ENCODE peak calls at places on chromosomes 2 and 18, in eight cellular contexts. D is tibial artery; N is H54; Z is activated CD4-positive, alpha-beta T cell treated with anti-CD3 and anti-CD28 coated beads for 4 hours; S is pancreas; P is stimulated activated CD4-positive, alpha-beta T cell treated with anti-CD3 and anti-CD28 coated beads, Interleukin-1b, Interleukin-23, amount 100 ng/mL, for 24 hours; I is CD4-positive, alpha-beta memory T cell; C is NCI-H1092 treated with DMSO at 0.1 percent for 48 hours. E is an unnamed sample.
A peak's percentile ranks its signal among the peaks of the same experiment; 100 is the strongest.

GRCh38 chr2:131425191-131426021 is 50.5 kb upstream of the TUBA3D start:
- DNase-seq in D (no peak), N (no peak), Z (no peak), S (no peak), P (no peak), I (no peak), C (no peak), E (no peak)

GRCh38 chr2:60391250-60392013 is 162.0 kb downstream of the BCL11A start:
- DNase-seq in D (no peak), N (no peak), Z (no peak), S (no peak), P (no peak), I (no peak), C (no peak), E (no peak)

GRCh38 chr18:28039078-28039477 is 137.9 kb downstream of the CDH2 start:
- DNase-seq in D (no peak), N (peak; percentile 14), Z (no peak), S (no peak), P (no peak), I (no peak), C (no peak), E (no peak)

GRCh38 chr2:130307850-130308249 is 34.8 kb upstream of the IMP4 start:
- DNase-seq in D (no peak), N (no peak), Z (no peak), S (no peak), P (no peak), I (no peak), C (no peak), E (no peak)

GRCh38 chr2:241000831-241001321 is 2.5 kb downstream of the SNED1 start:
- DNase-seq in D (peak; percentile 64), N (no peak), Z (no peak), S (peak; percentile 18), P (no peak), I (no peak), C (no peak), E (no peak)

GRCh38 chr2:53633441-53633840 is 134.2 kb upstream of the CHAC2 start:
- DNase-seq in D (no peak), N (no peak), Z (no peak), S (no peak), P (no peak), I (no peak), C (no peak), E (no peak)

GRCh38 chr18:76709659-76710645 is 112.4 kb upstream of the ZNF236 start:
- DNase-seq in D (peak; percentile 74), N (peak; percentile 18), Z (peak; percentile 51), S (peak; percentile 39), P (peak; percentile 30), I (peak; percentile 57), C (peak; percentile 71), E (peak; percentile 26)

GRCh38 chr2:240126731-240127130 is 9.4 kb downstream of the COPS9 start:
- DNase-seq in D (no peak), N (no peak), Z (no peak), S (no peak), P (no peak), I (no peak), C (no peak), E (no peak)

E was measured in activated T-helper 1 cell treated with anti-CD3 and anti-CD28 coated beads, Interleukin-2, amount 50 U/mL, for 16 hours.